ENCODE peak calls at places on chromosomes 11 and 22, in nine cellular contexts. W is Calu3; B is BJ; S is effector CD8-positive, alpha-beta T cell; V is SK-N-SH; F is hepatic stellate cell; Y is endothelial cell; J is AG08396; D is H4. R is an unnamed sample.

GRCh38 chr11:45530111-45530510 is 135.3 kb downstream of the CHST1 start:
- DNase-seq in V (no peak), B (no peak), Y (no peak), F (no peak), W (no peak), S (no peak), D (no peak), J (no peak), R (no peak)

GRCh38 chr11:65390099-65390941 is 3.9 kb downstream of the FRMD8 start:
- DNase-seq in V (no peak), D (no peak), B (no peak), F (peak), J (peak), S (no peak), Y (no peak), W (no peak), R (no peak)

GRCh38 chr22:32411388-32411787 is 659 bp downstream of the RTCB start:
- DNase-seq in Y (no peak), B (peak), V (peak), D (no peak), S (no peak), W (no peak), J (peak), F (peak), R (peak)

GRCh38 chr11:103842795-103843194 is 193.6 kb upstream of the DDI1 start:
- DNase-seq in S (no peak), F (no peak), W (no peak), Y (no peak), V (peak), J (peak), B (peak), D (no peak), R (peak)

GRCh38 chr11:74141908-74142307 is 28.9 kb downstream of the C2CD3 start:
- DNase-seq in D (no peak), F (no peak), W (no peak), V (no peak), J (no peak), Y (no peak), B (no peak), S (no peak), R (no peak)

GRCh38 chr11:108912587-108912986 is 247.7 kb downstream of the DDX10 start:
- DNase-seq in F (no peak), W (no peak), S (no peak), B (no peak), J (no peak), V (no peak), Y (no peak), D (no peak), R (peak)

GRCh38 chr11:9273430-9274336 is 8.5 kb upstream of the DENND5A start:
- DNase-seq in J (no peak), B (no peak), S (no peak), W (no peak), Y (no peak), D (no peak), V (no peak), F (no peak), R (peak)

GRCh38 chr22:49514656-49515055 is 313.0 kb downstream of the BRD1 start:
- DNase-seq in V (no peak), Y (no peak), J (no peak), W (no peak), S (no peak), D (no peak), F (no peak), B (no peak), R (no peak)

R was measured in fibroblast of mammary gland.